ENCODE peak calls at places on chromosomes 11 and 22, in seven cellular contexts. One of them, this sample, is unnamed.

GRCh38 chr11:75313457-75314272 is 37.8 kb downstream of the ARRB1 start:
- DNase-seq in HepG2: no peak
- DNase-seq in naive thymus-derived CD4-positive, alpha-beta T cell: no peak
- DNase-seq in tibial nerve: peak; percentile 55
- DNase-seq in kidney: peak; percentile 86
- DNase-seq in effector memory CD4-positive, alpha-beta T cell: no peak
- DNase-seq in pancreas: no peak
- DNase-seq in this sample: peak; percentile 82

GRCh38 chr11:19345848-19346681 is 105.3 kb upstream of the E2F8 start:
- DNase-seq in kidney: peak; percentile 80
- DNase-seq in naive thymus-derived CD4-positive, alpha-beta T cell: no peak
- DNase-seq in effector memory CD4-positive, alpha-beta T cell: no peak
- DNase-seq in pancreas: peak; percentile 30
- DNase-seq in HepG2: no peak
- DNase-seq in tibial nerve: no peak
- DNase-seq in this sample: no peak

GRCh38 chr22:19115628-19116027 is 6.6 kb downstream of the DGCR2 start:
- DNase-seq in effector memory CD4-positive, alpha-beta T cell: no peak
- DNase-seq in pancreas: no peak
- DNase-seq in tibial nerve: no peak
- DNase-seq in naive thymus-derived CD4-positive, alpha-beta T cell: no peak
- DNase-seq in HepG2: no peak
- DNase-seq in kidney: no peak
- DNase-seq in this sample: no peak

GRCh38 chr11:65844231-65844872 is 10.6 kb downstream of the SNX32 start:
- DNase-seq in tibial nerve: no peak
- DNase-seq in kidney: no peak
- DNase-seq in HepG2: peak; percentile 80
- DNase-seq in naive thymus-derived CD4-positive, alpha-beta T cell: no peak
- DNase-seq in effector memory CD4-positive, alpha-beta T cell: no peak
- DNase-seq in pancreas: no peak
- DNase-seq in this sample: no peak

GRCh38 chr22:31488988-31489617 is 539 bp downstream of the EIF4ENIF1 start:
- DNase-seq in tibial nerve: no peak
- DNase-seq in pancreas: peak; percentile 35
- DNase-seq in effector memory CD4-positive, alpha-beta T cell: no peak
- DNase-seq in naive thymus-derived CD4-positive, alpha-beta T cell: peak; percentile 14
- DNase-seq in HepG2: no peak
- DNase-seq in kidney: peak; percentile 83
- DNase-seq in this sample: peak; percentile 29

GRCh38 chr11:57476223-57476882 is 16.0 kb downstream of the RTN4RL2 start:
- DNase-seq in pancreas: peak; percentile 72
- DNase-seq in naive thymus-derived CD4-positive, alpha-beta T cell: peak; percentile 34
- DNase-seq in effector memory CD4-positive, alpha-beta T cell: no peak
- DNase-seq in kidney: peak; percentile 90
- DNase-seq in tibial nerve: no peak
- DNase-seq in HepG2: no peak
- DNase-seq in this sample: no peak

GRCh38 chr11:57920971-57921370 is 102.7 kb upstream of the OR9Q1 start:
- DNase-seq in tibial nerve: no peak
- DNase-seq in naive thymus-derived CD4-positive, alpha-beta T cell: no peak
- DNase-seq in effector memory CD4-positive, alpha-beta T cell: no peak
- DNase-seq in pancreas: no peak
- DNase-seq in kidney: no peak
- DNase-seq in HepG2: no peak
- DNase-seq in this sample: no peak

GRCh38 chr11:38839076-38839475 is 2241.0 kb upstream of the RAG2 start:
- DNase-seq in effector memory CD4-positive, alpha-beta T cell: no peak
- DNase-seq in tibial nerve: no peak
- DNase-seq in naive thymus-derived CD4-positive, alpha-beta T cell: no peak
- DNase-seq in pancreas: no peak
- DNase-seq in HepG2: no peak
- DNase-seq in kidney: no peak
- DNase-seq in this sample: no peak

GRCh38 chr11:120608760-120609211 is 97.2 kb downstream of the GRIK4 start:
- DNase-seq in HepG2: no peak
- DNase-seq in tibial nerve: peak; percentile 38
- DNase-seq in effector memory CD4-positive, alpha-beta T cell: no peak
- DNase-seq in naive thymus-derived CD4-positive, alpha-beta T cell: no peak
- DNase-seq in pancreas: peak; percentile 19
- DNase-seq in kidney: peak; percentile 80
- DNase-seq in this sample: no peak

GRCh38 chr11:31973175-31973574 is 117.7 kb upstream of the RCN1 start:
- DNase-seq in effector memory CD4-positive, alpha-beta T cell: no peak
- DNase-seq in HepG2: no peak
- DNase-seq in pancreas: no peak
- DNase-seq in kidney: no peak
- DNase-seq in tibial nerve: no peak
- DNase-seq in naive thymus-derived CD4-positive, alpha-beta T cell: no peak
- DNase-seq in this sample: no peak

GRCh38 chr11:130209944-130210854 is 50.6 kb downstream of the ST14 start:
- DNase-seq in effector memory CD4-positive, alpha-beta T cell: no peak
- DNase-seq in tibial nerve: no peak
- DNase-seq in HepG2: no peak
- DNase-seq in pancreas: peak; percentile 9
- DNase-seq in kidney: peak; percentile 55
- DNase-seq in naive thymus-derived CD4-positive, alpha-beta T cell: no peak
- DNase-seq in this sample: peak; percentile 27

GRCh38 chr11:12008790-12009616 is 577 bp upstream of the DKK3 start:
- DNase-seq in kidney: no peak
- DNase-seq in effector memory CD4-positive, alpha-beta T cell: no peak
- DNase-seq in HepG2: no peak
- DNase-seq in tibial nerve: no peak
- DNase-seq in naive thymus-derived CD4-positive, alpha-beta T cell: no peak
- DNase-seq in pancreas: no peak
- DNase-seq in this sample: no peak

GRCh38 chr11:131618203-131618602 is 247.8 kb downstream of the NTM start:
- DNase-seq in pancreas: no peak
- DNase-seq in tibial nerve: no peak
- DNase-seq in effector memory CD4-positive, alpha-beta T cell: no peak
- DNase-seq in naive thymus-derived CD4-positive, alpha-beta T cell: no peak
- DNase-seq in kidney: no peak
- DNase-seq in HepG2: no peak
- DNase-seq in this sample: no peak

GRCh38 chr22:32206774-32207758 is 2.2 kb upstream of the RFPL2 start:
- DNase-seq in effector memory CD4-positive, alpha-beta T cell: no peak
- DNase-seq in pancreas: peak; percentile 54
- DNase-seq in tibial nerve: no peak
- DNase-seq in HepG2: peak; percentile 41
- DNase-seq in naive thymus-derived CD4-positive, alpha-beta T cell: peak; percentile 22
- DNase-seq in kidney: no peak
- DNase-seq in this sample: no peak

GRCh38 chr22:26428515-26429457 is at the start of gene ASPHD2:
- DNase-seq in effector memory CD4-positive, alpha-beta T cell: peak; percentile 68
- DNase-seq in HepG2: no peak
- DNase-seq in pancreas: peak; percentile 61
- DNase-seq in naive thymus-derived CD4-positive, alpha-beta T cell: peak; percentile 83
- DNase-seq in tibial nerve: peak; percentile 23
- DNase-seq in kidney: peak; percentile 83
- DNase-seq in this sample: peak; percentile 52

GRCh38 chr22:44445307-44445680 is 52.7 kb downstream of the RTL6 start:
- DNase-seq in kidney: peak; percentile 38
- DNase-seq in pancreas: no peak
- DNase-seq in HepG2: no peak
- DNase-seq in effector memory CD4-positive, alpha-beta T cell: no peak
- DNase-seq in tibial nerve: no peak
- DNase-seq in naive thymus-derived CD4-positive, alpha-beta T cell: no peak
- DNase-seq in this sample: no peak
- H3K4me1 ChIP-seq in kidney: no peaks in the 10 kb centered on the region
- H3K4me1 ChIP-seq in pancreas: no peaks in the 10 kb centered on the region
- H3K4me1 ChIP-seq in HepG2: no peaks in the 10 kb centered on the region
- H3K4me1 ChIP-seq in effector memory CD4-positive, alpha-beta T cell: no peaks in the 10 kb centered on the region
- H3K4me1 ChIP-seq in tibial nerve: no peaks in the 10 kb centered on the region
- H3K4me1 ChIP-seq in naive thymus-derived CD4-positive, alpha-beta T cell: no peaks in the 10 kb centered on the region
- H3K4me1 ChIP-seq in this sample: no peaks in the 10 kb centered on the region

DNA sequence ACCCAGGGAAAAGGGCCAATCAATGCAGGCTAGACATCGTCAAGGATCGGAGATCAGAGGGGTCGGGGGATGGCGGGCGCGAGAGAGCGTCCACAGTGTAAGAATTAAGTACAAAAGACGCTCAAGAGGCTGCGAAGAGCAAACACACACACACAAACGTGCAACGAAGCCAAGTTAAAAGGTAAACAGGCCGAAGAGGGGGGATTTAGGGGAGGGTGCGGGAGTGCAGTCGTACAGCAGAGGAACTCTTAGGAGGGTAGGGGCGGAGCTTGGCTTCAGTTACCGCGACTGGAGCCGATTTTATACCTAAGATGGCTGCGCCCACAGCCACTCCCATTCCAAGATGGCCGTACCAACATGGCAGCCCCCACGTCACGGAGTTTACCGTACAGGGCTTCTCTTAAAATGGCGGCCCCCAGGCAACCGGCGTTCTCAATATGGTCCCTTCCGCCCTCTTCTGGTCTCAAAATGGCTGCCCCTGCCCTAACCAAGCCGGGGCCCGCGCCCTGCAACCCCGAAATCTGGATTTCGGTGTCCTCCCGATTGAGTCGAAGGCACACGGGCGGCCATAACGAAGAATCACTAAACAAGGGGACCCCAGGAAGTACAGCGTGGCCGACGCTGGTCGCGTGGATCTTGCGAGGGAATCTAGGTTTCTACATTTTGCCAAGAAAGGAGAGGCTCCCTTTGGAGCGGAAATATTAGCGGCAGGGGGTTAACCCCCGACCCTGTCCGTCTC is 2.0 kb downstream of the GNG3 start:
- DNase-seq in kidney: peak; percentile 99
- DNase-seq in pancreas: peak; percentile 97
- DNase-seq in effector memory CD4-positive, alpha-beta T cell: peak; percentile 93
- DNase-seq in tibial nerve: peak; percentile 98
- DNase-seq in HepG2: no peak
- DNase-seq in naive thymus-derived CD4-positive, alpha-beta T cell: peak; percentile 96
- DNase-seq in this sample: peak; percentile 98
- H3K27ac ChIP-seq in kidney: peak overlapping the region; percentile 89
- H3K27ac ChIP-seq in pancreas: peak overlapping the region; percentile 75
- H3K27ac ChIP-seq in effector memory CD4-positive, alpha-beta T cell: peak overlapping the region; percentile 95
- H3K27ac ChIP-seq in tibial nerve: peak overlapping the region; percentile 93
- H3K27ac ChIP-seq in HepG2: no peak overlapping the region
- H3K27ac ChIP-seq in naive thymus-derived CD4-positive, alpha-beta T cell: peak overlapping the region; percentile 84
- H3K27ac ChIP-seq in this sample: peak overlapping the region; percentile 94

DNA sequence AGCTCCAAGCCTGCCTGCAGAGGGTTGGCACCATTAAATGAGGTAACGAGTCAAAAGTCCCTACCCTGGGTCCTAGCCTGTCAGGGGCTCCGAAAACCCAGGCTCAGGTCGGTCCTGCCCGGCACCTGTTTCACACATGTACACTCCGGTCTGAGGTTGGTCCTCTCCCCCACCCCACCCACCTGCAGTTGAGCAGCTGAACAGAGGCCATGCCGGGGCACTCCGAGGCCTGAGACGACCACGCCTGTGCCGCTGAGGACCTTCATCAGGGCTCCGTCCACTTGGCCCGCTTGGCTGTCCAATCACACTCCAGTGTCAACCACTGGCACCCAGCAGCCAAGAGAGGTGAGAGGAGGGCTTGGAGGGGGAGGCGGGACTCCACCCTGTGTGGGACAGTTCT is 1.6 kb downstream of the TSSC4 start:
- DNase-seq in pancreas: no peak
- DNase-seq in effector memory CD4-positive, alpha-beta T cell: no peak
- DNase-seq in HepG2: no peak
- DNase-seq in naive thymus-derived CD4-positive, alpha-beta T cell: no peak
- DNase-seq in tibial nerve: no peak
- DNase-seq in kidney: no peak
- DNase-seq in this sample: no peak
- H3K4me3 ChIP-seq in pancreas: peak overlapping the region; percentile 100
- H3K4me3 ChIP-seq in effector memory CD4-positive, alpha-beta T cell: no peak overlapping the region
- H3K4me3 ChIP-seq in HepG2: peak overlapping the region; percentile 96
- H3K4me3 ChIP-seq in naive thymus-derived CD4-positive, alpha-beta T cell: no peak overlapping the region
- H3K4me3 ChIP-seq in tibial nerve: no peak overlapping the region
- H3K4me3 ChIP-seq in kidney: no peak overlapping the region
- H3K4me3 ChIP-seq in this sample: no peak overlapping the region

GRCh38 chr11:63839508-63840355 is 822 bp downstream of the MARK2 start:
- DNase-seq in naive thymus-derived CD4-positive, alpha-beta T cell: no peak
- DNase-seq in HepG2: no peak
- DNase-seq in pancreas: peak; percentile 55
- DNase-seq in tibial nerve: peak; percentile 24
- DNase-seq in effector memory CD4-positive, alpha-beta T cell: no peak
- DNase-seq in kidney: peak; percentile 87
- DNase-seq in this sample: peak; percentile 44

GRCh38 chr11:63837719-63838118 is 1.2 kb upstream of the MARK2 start:
- DNase-seq in kidney: peak; percentile 53
- DNase-seq in pancreas: no peak
- DNase-seq in tibial nerve: no peak
- DNase-seq in naive thymus-derived CD4-positive, alpha-beta T cell: peak; percentile 8
- DNase-seq in HepG2: no peak
- DNase-seq in effector memory CD4-positive, alpha-beta T cell: no peak
- DNase-seq in this sample: peak; percentile 53

GRCh38 chr11:63838150-63838681 is 694 bp upstream of the MARK2 start:
- DNase-seq in naive thymus-derived CD4-positive, alpha-beta T cell: no peak
- DNase-seq in HepG2: no peak
- DNase-seq in tibial nerve: no peak
- DNase-seq in pancreas: no peak
- DNase-seq in kidney: peak; percentile 86
- DNase-seq in effector memory CD4-positive, alpha-beta T cell: no peak
- DNase-seq in this sample: no peak

GRCh38 chr11:63840356-63841060 is 1.6 kb downstream of the MARK2 start:
- DNase-seq in naive thymus-derived CD4-positive, alpha-beta T cell: peak; percentile 25
- DNase-seq in kidney: no peak
- DNase-seq in pancreas: no peak
- DNase-seq in HepG2: no peak
- DNase-seq in tibial nerve: no peak
- DNase-seq in effector memory CD4-positive, alpha-beta T cell: no peak
- DNase-seq in this sample: no peak

GRCh38 chr11:63838682-63839507 is at the start of gene MARK2:
- DNase-seq in naive thymus-derived CD4-positive, alpha-beta T cell: peak; percentile 100
- DNase-seq in effector memory CD4-positive, alpha-beta T cell: peak; percentile 100
- DNase-seq in HepG2: peak; percentile 95
- DNase-seq in tibial nerve: peak; percentile 99
- DNase-seq in kidney: peak; percentile 99
- DNase-seq in pancreas: peak; percentile 99
- DNase-seq in this sample: peak; percentile 98
- H3K4me1 ChIP-seq in naive thymus-derived CD4-positive, alpha-beta T cell: peaks cover 32% of the 10 kb centered on the region
- H3K4me1 ChIP-seq in effector memory CD4-positive, alpha-beta T cell: peaks cover 29% of the 10 kb centered on the region
- H3K4me1 ChIP-seq in HepG2: peaks cover 67% of the 10 kb centered on the region
- H3K4me1 ChIP-seq in tibial nerve: peaks cover 25% of the 10 kb centered on the region
- H3K4me1 ChIP-seq in kidney: peaks cover 25% of the 10 kb centered on the region
- H3K4me1 ChIP-seq in pancreas: peaks cover 19% of the 10 kb centered on the region
- H3K4me1 ChIP-seq in this sample: peaks cover 5% of the 10 kb centered on the region

DNA sequence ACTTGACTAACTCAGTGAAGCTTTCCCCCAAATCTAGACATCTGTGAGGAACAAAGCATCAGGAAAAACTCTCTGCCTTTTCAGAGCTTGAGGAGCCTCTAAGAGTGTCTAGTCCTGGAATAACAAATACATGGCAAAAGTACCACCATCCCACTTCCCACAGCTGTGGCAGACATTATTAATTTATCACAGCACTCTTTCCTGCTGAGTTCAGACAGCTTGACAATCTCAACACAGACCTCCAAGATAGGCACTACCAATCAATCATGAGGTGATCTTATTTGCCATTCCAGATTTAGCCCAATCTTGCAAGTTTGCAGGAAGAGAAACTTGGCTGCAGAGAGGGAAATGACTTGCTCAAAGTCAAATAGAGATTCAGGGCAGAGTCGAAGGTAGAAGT is 202.8 kb downstream of the MN1 start:
- DNase-seq in HepG2: no peak
- DNase-seq in tibial nerve: no peak
- DNase-seq in kidney: no peak
- DNase-seq in naive thymus-derived CD4-positive, alpha-beta T cell: no peak
- DNase-seq in pancreas: no peak
- DNase-seq in effector memory CD4-positive, alpha-beta T cell: no peak
- DNase-seq in this sample: no peak
- H3K27ac ChIP-seq in HepG2: no peak overlapping the region
- H3K27ac ChIP-seq in tibial nerve: no peak overlapping the region
- H3K27ac ChIP-seq in kidney: no peak overlapping the region
- H3K27ac ChIP-seq in naive thymus-derived CD4-positive, alpha-beta T cell: no peak overlapping the region
- H3K27ac ChIP-seq in pancreas: no peak overlapping the region
- H3K27ac ChIP-seq in effector memory CD4-positive, alpha-beta T cell: no peak overlapping the region
- H3K27ac ChIP-seq in this sample: no peak overlapping the region